ENCODE peak calls at places on chromosome 1, in six cellular contexts. J, Z, G, T, L and H are unnamed samples.
A peak's percentile ranks its signal among the peaks of the same experiment; 100 is the strongest.

GRCh38 chr1:48853006-48853405 is 76.3 kb upstream of the BEND5 start:
- DNase-seq in J (no peak), Z (peak; percentile 84), G (no peak), T (no peak), L (no peak), H (no peak)

GRCh38 chr1:209038735-209039134 is 544.8 kb upstream of the CAMK1G start:
- DNase-seq in J (no peak), Z (no peak), G (no peak), T (no peak), L (no peak), H (no peak)

GRCh38 chr1:89166705-89167104 is 9.1 kb downstream of the GBP7 start:
- DNase-seq in J (no peak), Z (no peak), G (no peak), T (no peak), L (no peak), H (no peak)

GRCh38 chr1:201530741-201531521 is 8.0 kb upstream of the NAV1 start:
- DNase-seq in J (no peak), Z (peak; percentile 59), G (no peak), T (peak; percentile 80), L (peak; percentile 81), H (peak; percentile 71)

GRCh38 chr1:212595229-212595628 is 13.3 kb upstream of the ATF3 start:
- DNase-seq in J (no peak), Z (no peak), G (no peak), T (no peak), L (no peak), H (no peak)

GRCh38 chr1:23999156-23999671 is 19.1 kb upstream of the SRSF10 start:
- DNase-seq in J (no peak), Z (no peak), G (no peak), T (no peak), L (no peak), H (no peak)

GRCh38 chr1:171142081-171142450 is 43.0 kb upstream of the FMO2 start:
- DNase-seq in J (no peak), Z (no peak), G (no peak), T (no peak), L (no peak), H (no peak)

GRCh38 chr1:104064391-104064790 is 314.7 kb downstream of the AMY1C start:
- DNase-seq in J (no peak), Z (no peak), G (no peak), T (no peak), L (no peak), H (peak; percentile 80)

GRCh38 chr1:9340172-9340854 is 47.6 kb downstream of the SPSB1 start:
- DNase-seq in J (no peak), Z (no peak), G (no peak), T (peak; percentile 75), L (no peak), H (no peak)

GRCh38 chr1:92957020-92957734 is 4.1 kb downstream of the DIPK1A start:
- DNase-seq in J (no peak), Z (no peak), G (no peak), T (no peak), L (no peak), H (no peak)

GRCh38 chr1:23485002-23485332 is 988 bp upstream of the ASAP3 start:
- DNase-seq in J (no peak), Z (no peak), G (no peak), T (no peak), L (no peak), H (no peak)